ENCODE peak calls at places on chromosomes 12 and 14, in six cellular contexts. One of them, this sample, is unnamed.

GRCh38 chr12:59030415-59030814 is 110.1 kb upstream of the LRIG3 start:
- DNase-seq in cardiac fibroblast: no peak
- DNase-seq in neural progenitor cell: no peak
- DNase-seq in Caco-2: no peak
- DNase-seq in coronary artery: no peak
- DNase-seq in lower lobe of right lung: peak; percentile 63
- DNase-seq in this sample: peak; percentile 99

GRCh38 chr12:102567031-102567985 is 86.9 kb upstream of the IGF1 start:
- DNase-seq in lower lobe of right lung: no peak
- DNase-seq in cardiac fibroblast: peak; percentile 61
- DNase-seq in neural progenitor cell: no peak
- DNase-seq in coronary artery: no peak
- DNase-seq in Caco-2: peak; percentile 44
- DNase-seq in this sample: no peak

GRCh38 chr14:104181761-104182530 is 43.6 kb downstream of the KIF26A start:
- DNase-seq in Caco-2: no peak
- DNase-seq in neural progenitor cell: no peak
- DNase-seq in cardiac fibroblast: no peak
- DNase-seq in coronary artery: no peak
- DNase-seq in lower lobe of right lung: no peak
- DNase-seq in this sample: no peak

GRCh38 chr12:11902525-11902875 is 168.2 kb upstream of the BCL2L14 start:
- DNase-seq in coronary artery: no peak
- DNase-seq in neural progenitor cell: no peak
- DNase-seq in Caco-2: no peak
- DNase-seq in lower lobe of right lung: no peak
- DNase-seq in cardiac fibroblast: no peak
- DNase-seq in this sample: no peak

GRCh38 chr14:61598980-61599379 is 96.3 kb upstream of the HIF1A start:
- DNase-seq in neural progenitor cell: no peak
- DNase-seq in coronary artery: no peak
- DNase-seq in lower lobe of right lung: no peak
- DNase-seq in cardiac fibroblast: no peak
- DNase-seq in Caco-2: no peak
- DNase-seq in this sample: no peak

GRCh38 chr14:63611078-63611477 is 30.6 kb downstream of the WDR89 start:
- DNase-seq in coronary artery: no peak
- DNase-seq in Caco-2: no peak
- DNase-seq in neural progenitor cell: no peak
- DNase-seq in lower lobe of right lung: peak; percentile 62
- DNase-seq in cardiac fibroblast: no peak
- DNase-seq in this sample: no peak

GRCh38 chr12:126369487-126370463 is 1304.5 kb downstream of the AACS start:
- DNase-seq in neural progenitor cell: no peak
- DNase-seq in Caco-2: no peak
- DNase-seq in cardiac fibroblast: peak; percentile 78
- DNase-seq in coronary artery: no peak
- DNase-seq in lower lobe of right lung: no peak
- DNase-seq in this sample: no peak

GRCh38 chr14:24903337-24903736 is 146.6 kb downstream of the STXBP6 start:
- DNase-seq in Caco-2: no peak
- DNase-seq in cardiac fibroblast: peak; percentile 66
- DNase-seq in coronary artery: no peak
- DNase-seq in neural progenitor cell: no peak
- DNase-seq in lower lobe of right lung: no peak
- DNase-seq in this sample: no peak

GRCh38 chr12:3213171-3213570 is 136.0 kb downstream of the TSPAN9 start:
- DNase-seq in cardiac fibroblast: no peak
- DNase-seq in coronary artery: no peak
- DNase-seq in Caco-2: no peak
- DNase-seq in lower lobe of right lung: no peak
- DNase-seq in neural progenitor cell: peak; percentile 42
- DNase-seq in this sample: no peak

GRCh38 chr12:124679533-124680371 is 112.3 kb upstream of the NCOR2 start:
- DNase-seq in coronary artery: peak; percentile 83
- DNase-seq in Caco-2: no peak
- DNase-seq in lower lobe of right lung: no peak
- DNase-seq in cardiac fibroblast: no peak
- DNase-seq in neural progenitor cell: no peak
- DNase-seq in this sample: peak; percentile 15

GRCh38 chr14:60328588-60328987 is 79.6 kb downstream of the PPM1A start:
- DNase-seq in lower lobe of right lung: no peak
- DNase-seq in cardiac fibroblast: no peak
- DNase-seq in coronary artery: no peak
- DNase-seq in neural progenitor cell: peak; percentile 58
- DNase-seq in Caco-2: no peak
- DNase-seq in this sample: no peak

GRCh38 chr12:13195244-13195643 is 1.3 kb upstream of the EMP1 start:
- DNase-seq in neural progenitor cell: no peak
- DNase-seq in Caco-2: no peak
- DNase-seq in coronary artery: no peak
- DNase-seq in lower lobe of right lung: no peak
- DNase-seq in cardiac fibroblast: peak; percentile 58
- DNase-seq in this sample: no peak

GRCh38 chr14:36281309-36281708 is 39.1 kb downstream of the MBIP start:
- DNase-seq in coronary artery: no peak
- DNase-seq in lower lobe of right lung: no peak
- DNase-seq in neural progenitor cell: no peak
- DNase-seq in Caco-2: no peak
- DNase-seq in cardiac fibroblast: peak; percentile 4
- DNase-seq in this sample: no peak

GRCh38 chr12:51864701-51865469 is 16.4 kb upstream of the FIGNL2 start:
- DNase-seq in cardiac fibroblast: no peak
- DNase-seq in Caco-2: no peak
- DNase-seq in neural progenitor cell: peak; percentile 72
- DNase-seq in lower lobe of right lung: no peak
- DNase-seq in coronary artery: no peak
- DNase-seq in this sample: no peak

GRCh38 chr12:51865470-51865745 is 16.9 kb upstream of the FIGNL2 start:
- DNase-seq in cardiac fibroblast: no peak
- DNase-seq in Caco-2: no peak
- DNase-seq in coronary artery: no peak
- DNase-seq in lower lobe of right lung: no peak
- DNase-seq in neural progenitor cell: no peak
- DNase-seq in this sample: no peak

GRCh38 chr12:51862947-51863346 is 14.4 kb upstream of the FIGNL2 start:
- DNase-seq in coronary artery: no peak
- DNase-seq in neural progenitor cell: peak; percentile 83
- DNase-seq in Caco-2: no peak
- DNase-seq in lower lobe of right lung: no peak
- DNase-seq in cardiac fibroblast: no peak
- DNase-seq in this sample: no peak

GRCh38 chr12:51863363-51863920 is 14.9 kb upstream of the FIGNL2 start:
- DNase-seq in cardiac fibroblast: no peak
- DNase-seq in Caco-2: no peak
- DNase-seq in coronary artery: no peak
- DNase-seq in neural progenitor cell: peak; percentile 78
- DNase-seq in lower lobe of right lung: no peak
- DNase-seq in this sample: no peak

GRCh38 chr12:51863921-51864700 is 15.6 kb upstream of the FIGNL2 start:
- DNase-seq in coronary artery: no peak
- DNase-seq in neural progenitor cell: peak; percentile 92
- DNase-seq in cardiac fibroblast: no peak
- DNase-seq in lower lobe of right lung: no peak
- DNase-seq in Caco-2: peak; percentile 91
- DNase-seq in this sample: no peak
- H3K4me3 ChIP-seq in coronary artery: peak overlapping the region; percentile 73
- H3K4me3 ChIP-seq in neural progenitor cell: peak overlapping the region; percentile 53
- H3K4me3 ChIP-seq in cardiac fibroblast: peak overlapping the region; percentile 22
- H3K4me3 ChIP-seq in lower lobe of right lung: peak overlapping the region; percentile 43
- H3K4me3 ChIP-seq in Caco-2: peak overlapping the region; percentile 50
- H3K4me3 ChIP-seq in this sample: no peak overlapping the region

GRCh38 chr12:6750506-6750905 is 2.4 kb downstream of the MLF2 start:
- DNase-seq in cardiac fibroblast: no peak
- DNase-seq in lower lobe of right lung: no peak
- DNase-seq in Caco-2: no peak
- DNase-seq in coronary artery: no peak
- DNase-seq in neural progenitor cell: no peak
- DNase-seq in this sample: no peak

GRCh38 chr12:6742833-6743232 is 10.1 kb downstream of the MLF2 start:
- DNase-seq in lower lobe of right lung: no peak
- DNase-seq in coronary artery: no peak
- DNase-seq in Caco-2: no peak
- DNase-seq in cardiac fibroblast: no peak
- DNase-seq in neural progenitor cell: no peak
- DNase-seq in this sample: no peak

GRCh38 chr12:6748761-6749160 is 4.2 kb downstream of the MLF2 start:
- DNase-seq in lower lobe of right lung: no peak
- DNase-seq in coronary artery: no peak
- DNase-seq in neural progenitor cell: no peak
- DNase-seq in cardiac fibroblast: no peak
- DNase-seq in Caco-2: no peak
- DNase-seq in this sample: no peak

GRCh38 chr12:6751767-6752166 is 1.2 kb downstream of the MLF2 start:
- DNase-seq in Caco-2: no peak
- DNase-seq in coronary artery: no peak
- DNase-seq in cardiac fibroblast: no peak
- DNase-seq in neural progenitor cell: no peak
- DNase-seq in lower lobe of right lung: no peak
- DNase-seq in this sample: no peak

GRCh38 chr12:6745751-6746525 is 7.0 kb downstream of the MLF2 start:
- DNase-seq in coronary artery: no peak
- DNase-seq in lower lobe of right lung: peak; percentile 60
- DNase-seq in cardiac fibroblast: peak; percentile 45
- DNase-seq in Caco-2: no peak
- DNase-seq in neural progenitor cell: no peak
- DNase-seq in this sample: no peak
- TF ChIP-seq CTCF in coronary artery: no peak
- TF ChIP-seq CTCF in lower lobe of right lung: no peak
- TF ChIP-seq CTCF in cardiac fibroblast: no peak
- TF ChIP-seq CTCF in Caco-2: no peak
- TF ChIP-seq CTCF in neural progenitor cell: no peak
- TF ChIP-seq CTCF in this sample: no peak

DNA sequence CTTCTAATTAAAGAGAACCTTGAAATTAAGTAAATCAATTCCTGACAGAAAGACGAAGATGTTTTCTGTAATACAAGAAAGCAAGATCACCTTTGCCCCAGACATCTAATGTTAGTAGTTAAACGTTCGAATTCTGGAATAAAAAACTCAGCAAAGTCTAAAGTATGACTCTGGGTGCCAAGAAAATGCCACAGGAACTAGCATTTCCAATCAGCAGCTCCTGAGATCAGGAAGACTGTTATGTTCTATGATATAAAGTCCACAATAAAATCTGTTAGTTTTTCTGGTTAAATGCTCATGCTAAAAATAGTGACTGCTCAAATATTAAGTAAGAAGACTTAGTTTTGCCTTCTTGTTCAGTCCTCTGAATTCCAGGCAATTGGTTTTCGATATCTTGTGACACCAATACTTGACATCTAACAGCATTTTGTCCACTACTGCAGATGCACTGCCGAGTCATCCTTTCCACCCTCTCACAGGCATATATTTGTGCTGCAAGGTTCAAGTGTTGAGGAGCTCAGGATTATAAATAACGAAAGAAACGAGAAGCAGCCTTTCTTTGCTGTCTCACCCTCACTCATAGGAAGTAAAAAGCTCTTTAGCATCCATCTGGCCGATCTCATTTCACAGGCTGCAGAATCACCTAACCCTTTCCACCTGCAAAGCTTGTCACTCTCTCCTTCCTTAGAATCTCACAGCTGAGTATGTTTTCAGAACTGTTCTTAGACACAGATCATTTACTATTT is 32.0 kb downstream of the SSH1 start:
- DNase-seq in cardiac fibroblast: peak; percentile 73
- DNase-seq in lower lobe of right lung: no peak
- DNase-seq in Caco-2: no peak
- DNase-seq in coronary artery: no peak
- DNase-seq in neural progenitor cell: no peak
- DNase-seq in this sample: no peak
- H3K4me3 ChIP-seq in cardiac fibroblast: peak overlapping the region; percentile 5
- H3K4me3 ChIP-seq in lower lobe of right lung: peak overlapping the region; percentile 15
- H3K4me3 ChIP-seq in Caco-2: no peak overlapping the region
- H3K4me3 ChIP-seq in coronary artery: peak overlapping the region; percentile 55
- H3K4me3 ChIP-seq in neural progenitor cell: no peak overlapping the region
- H3K4me3 ChIP-seq in this sample: no peak overlapping the region

DNA sequence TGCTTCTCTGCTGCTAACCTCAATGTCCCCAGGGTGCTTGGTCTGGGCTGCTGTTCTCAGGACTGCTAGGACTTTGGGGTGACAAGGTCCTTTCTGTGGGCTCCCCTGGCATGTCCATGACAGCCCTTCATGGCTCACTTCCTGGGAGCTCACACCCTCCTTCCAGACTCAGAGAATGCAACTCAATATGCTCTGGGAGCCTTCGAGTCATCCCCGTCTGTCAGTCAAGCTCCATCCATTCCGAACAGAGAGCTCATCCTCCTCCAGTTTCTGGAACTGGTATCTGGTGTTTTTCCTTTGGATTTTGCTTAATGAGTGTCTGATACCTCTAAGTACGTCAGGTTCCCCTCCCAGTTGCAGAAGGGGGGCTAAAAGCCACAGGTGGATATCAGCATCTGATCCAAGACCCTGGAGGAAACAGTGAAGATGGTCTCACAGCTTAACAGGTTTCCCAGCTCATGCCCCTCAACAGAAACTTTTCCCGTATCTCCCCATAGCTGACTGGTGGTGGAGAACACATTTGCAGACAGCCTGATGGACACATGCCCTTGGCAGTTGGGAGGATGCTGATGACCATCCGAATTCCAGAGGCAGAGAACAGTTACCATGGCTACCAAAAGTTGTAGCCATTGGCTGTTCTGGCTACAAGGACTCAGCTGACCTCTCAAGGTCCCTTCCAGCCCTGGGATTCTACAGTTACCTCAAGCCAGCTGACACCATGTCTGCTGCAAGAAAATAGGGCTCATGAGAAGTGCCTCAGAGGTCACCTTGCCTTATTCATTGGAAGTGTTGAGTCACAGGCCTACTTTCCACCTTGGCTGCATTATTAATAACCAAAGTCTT is 9.5 kb upstream of the RAB35 start:
- DNase-seq in coronary artery: no peak
- DNase-seq in Caco-2: no peak
- DNase-seq in lower lobe of right lung: no peak
- DNase-seq in neural progenitor cell: no peak
- DNase-seq in cardiac fibroblast: peak; percentile 38
- DNase-seq in this sample: no peak
- TF ChIP-seq CTCF in coronary artery: no peak
- TF ChIP-seq CTCF in Caco-2: no peak
- TF ChIP-seq CTCF in lower lobe of right lung: no peak
- TF ChIP-seq CTCF in neural progenitor cell: no peak
- TF ChIP-seq CTCF in cardiac fibroblast: no peak
- TF ChIP-seq CTCF in this sample: no peak

GRCh38 chr12:93536766-93537515 is 35.5 kb upstream of the SOCS2 start:
- DNase-seq in coronary artery: no peak
- DNase-seq in Caco-2: no peak
- DNase-seq in lower lobe of right lung: no peak
- DNase-seq in cardiac fibroblast: peak; percentile 16
- DNase-seq in neural progenitor cell: no peak
- DNase-seq in this sample: no peak
- H3K4me3 ChIP-seq in coronary artery: no peak overlapping the region
- H3K4me3 ChIP-seq in Caco-2: no peak overlapping the region
- H3K4me3 ChIP-seq in lower lobe of right lung: no peak overlapping the region
- H3K4me3 ChIP-seq in cardiac fibroblast: no peak overlapping the region
- H3K4me3 ChIP-seq in neural progenitor cell: no peak overlapping the region
- H3K4me3 ChIP-seq in this sample: no peak overlapping the region

GRCh38 chr14:53347046-53347445 is 193.9 kb upstream of the DDHD1 start:
- DNase-seq in lower lobe of right lung: no peak
- DNase-seq in coronary artery: no peak
- DNase-seq in Caco-2: no peak
- DNase-seq in cardiac fibroblast: no peak
- DNase-seq in neural progenitor cell: no peak
- DNase-seq in this sample: no peak
- TF ChIP-seq CTCF in lower lobe of right lung: no peak
- TF ChIP-seq CTCF in coronary artery: no peak
- TF ChIP-seq CTCF in Caco-2: no peak
- TF ChIP-seq CTCF in cardiac fibroblast: no peak
- TF ChIP-seq CTCF in neural progenitor cell: no peak
- TF ChIP-seq CTCF in this sample: no peak

GRCh38 chr12:46369474-46370379 is 2.8 kb downstream of the SLC38A2 start:
- DNase-seq in neural progenitor cell: no peak
- DNase-seq in cardiac fibroblast: peak; percentile 47
- DNase-seq in coronary artery: no peak
- DNase-seq in lower lobe of right lung: no peak
- DNase-seq in Caco-2: no peak
- DNase-seq in this sample: no peak
- H3K4me3 ChIP-seq in neural progenitor cell: peak overlapping the region; percentile 76
- H3K4me3 ChIP-seq in cardiac fibroblast: peak overlapping the region; percentile 92
- H3K4me3 ChIP-seq in coronary artery: peak overlapping the region; percentile 90
- H3K4me3 ChIP-seq in lower lobe of right lung: peak overlapping the region; percentile 90
- H3K4me3 ChIP-seq in Caco-2: peak overlapping the region; percentile 83
- H3K4me3 ChIP-seq in this sample: peak overlapping the region; percentile 74

This sample was measured in LNCaP clone FGC.